ENCODE peak calls at places on chromosomes 4 and X, in five cellular contexts. L is ascending aorta, N is HepG2, M is transverse colon, W is upper lobe of left lung. T is an unnamed sample. For H3K4me1, the result is how much of the 10 kb centered on the place peaks cover.

GRCh38 chrX:136162827-136163427 is 15.6 kb downstream of the FHL1 start:
- DNase-seq in L (no peak), N (peak), M (peak), W (no peak), T (peak)

GRCh38 chr4:2852481-2852881 is 8.8 kb downstream of the ADD1 start:
- DNase-seq in L (no peak), N (no peak), M (peak), W (peak), T (no peak)

GRCh38 chr4:122668241-122668640 is 47.4 kb upstream of the IL21 start:
- DNase-seq in L (no peak), N (no peak), M (no peak), W (no peak), T (no peak)

GRCh38 chr4:86825511-86825910 is 23.7 kb downstream of the SLC10A6 start:
- DNase-seq in L (no peak), N (no peak), M (no peak), W (no peak), T (no peak)

GRCh38 chr4:152352645-152353116 is 183.2 kb downstream of the FBXW7 start:
- DNase-seq in L (no peak), N (peak), M (peak), W (peak), T (peak)

GRCh38 chrX:40007136-40007535 is 90.6 kb downstream of the BCOR start:
- DNase-seq in L (no peak), N (no peak), M (no peak), W (no peak), T (peak)

GRCh38 chr4:176566769-176567168 is 226.0 kb downstream of the VEGFC start:
- DNase-seq in L (no peak), N (no peak), M (no peak), W (no peak), T (no peak)

GRCh38 chr4:14410469-14410868 is 591.8 kb upstream of the CPEB2 start:
- DNase-seq in L (no peak), N (no peak), M (no peak), W (no peak), T (no peak)

GRCh38 chr4:102705391-102705935 is 55.3 kb downstream of the MANBA start:
- DNase-seq in L (no peak), N (no peak), M (no peak), W (no peak), T (peak)

GRCh38 chrX:108091266-108091877 is at the start of the genes ATG4A and PSMD10:
- DNase-seq in L (peak), N (peak), M (peak), W (peak), T (peak)

GRCh38 chr4:146114066-146114465 is 61.5 kb upstream of the LSM6 start:
- DNase-seq in L (no peak), N (no peak), M (no peak), W (no peak), T (no peak)

GRCh38 chr4:74123065-74123728 is 24.2 kb upstream of the CXCL2 start:
- DNase-seq in L (no peak), N (peak), M (no peak), W (peak), T (no peak)

GRCh38 chr4:151129801-151130200 is 30.4 kb downstream of the RPS3A start:
- DNase-seq in L (no peak), N (no peak), M (no peak), W (no peak), T (no peak)

GRCh38 chr4:74501579-74501978 is 56.6 kb downstream of the AREG start:
- DNase-seq in L (no peak), N (no peak), M (no peak), W (no peak), T (no peak)

GRCh38 chr4:16745009-16745408 is 153.4 kb downstream of the LDB2 start:
- DNase-seq in L (no peak), N (no peak), M (no peak), W (no peak), T (no peak)

DNA sequence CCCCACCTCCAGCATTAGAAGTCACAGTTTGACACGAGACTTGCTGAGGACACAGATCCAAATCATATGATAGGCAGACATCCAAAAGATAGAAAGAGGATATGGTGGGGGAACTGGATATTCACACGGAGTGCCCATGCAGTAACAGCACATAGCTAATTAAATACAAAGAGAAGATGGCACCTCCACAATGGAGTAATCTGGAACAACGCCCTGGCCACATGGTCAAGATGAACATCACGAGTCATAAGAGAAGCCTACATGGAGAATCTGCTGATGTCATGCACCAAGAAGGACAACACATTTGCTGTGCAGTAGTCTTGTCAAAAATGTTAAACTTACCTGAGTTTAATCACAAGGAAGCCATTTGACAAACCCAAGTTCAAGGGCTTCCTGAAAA is 10.1 kb upstream of the LOC101059915 start:
- DNase-seq in L (no peak), N (no peak), M (no peak), W (no peak), T (no peak)
- H3K27ac ChIP-seq in L (no peak), N (no peak), M (no peak), W (no peak), T (no peak)

DNA sequence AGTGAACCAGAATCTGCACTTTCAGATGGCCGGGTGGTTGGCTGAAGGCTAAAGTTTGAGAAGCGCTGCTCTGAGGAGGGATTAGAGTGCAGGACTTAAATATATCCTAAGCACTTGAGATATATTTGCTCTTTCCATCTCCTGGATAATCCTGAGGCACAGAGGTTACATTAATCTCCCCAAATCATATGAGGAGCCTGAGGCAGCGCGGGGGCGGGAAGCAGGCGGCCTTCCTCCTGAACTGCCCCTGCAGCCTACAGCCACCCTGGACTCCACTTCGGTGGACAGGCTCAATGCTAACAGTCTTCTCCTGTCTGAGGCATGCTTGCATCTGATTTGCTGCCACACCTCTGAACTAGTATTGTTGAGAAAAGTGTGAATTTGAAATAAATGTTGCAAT is 72.5 kb downstream of the AFAP1 start:
- DNase-seq in L (no peak), N (no peak), M (no peak), W (no peak), T (no peak)
- H3K4me1 ChIP-seq in L (under half), N (under half), M (under half), W (under half), T (under half)

GRCh38 chrX:21975242-21975641 is 34.7 kb downstream of the SMS start:
- DNase-seq in L (no peak), N (no peak), M (no peak), W (no peak), T (no peak)

GRCh38 chrX:21973321-21974010 is 33.0 kb downstream of the SMS start:
- DNase-seq in L (no peak), N (no peak), M (no peak), W (no peak), T (no peak)

GRCh38 chrX:21974011-21974385 is 33.5 kb downstream of the SMS start:
- DNase-seq in L (no peak), N (no peak), M (no peak), W (no peak), T (no peak)

GRCh38 chrX:21972046-21972445 is 31.5 kb downstream of the SMS start:
- DNase-seq in L (no peak), N (no peak), M (no peak), W (no peak), T (no peak)

DNA sequence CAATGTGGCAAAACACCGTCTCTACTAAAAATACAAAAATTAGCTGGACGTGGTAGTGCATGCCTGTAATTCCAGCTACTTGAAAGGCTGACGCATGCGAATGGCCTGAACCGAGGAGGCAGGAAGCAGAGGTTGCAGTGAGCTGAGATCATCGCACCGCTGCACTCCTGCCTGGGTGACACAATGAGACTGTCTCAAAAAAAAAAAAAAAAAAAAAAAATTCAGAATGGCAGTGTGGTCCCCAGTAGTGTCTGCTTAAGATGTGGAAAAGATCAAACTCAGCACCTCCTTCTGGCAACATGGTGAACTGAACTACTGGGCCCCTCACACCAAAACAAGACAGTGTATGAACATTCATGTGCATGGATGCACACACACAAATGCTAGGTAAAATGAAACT is 32.2 kb downstream of the SMS start:
- DNase-seq in L (no peak), N (no peak), M (no peak), W (no peak), T (peak)
- H3K27ac ChIP-seq in L (peak), N (no peak), M (peak), W (no peak), T (no peak)

GRCh38 chr4:8427761-8428287 is 12.7 kb downstream of the ACOX3 start:
- DNase-seq in L (no peak), N (peak), M (peak), W (no peak), T (peak)
- H3K4me1 ChIP-seq in L (under half), N (under half), M (under half), W (under half), T (under half)

GRCh38 chrX:153560466-153560865 is 38.5 kb downstream of the CCNQ start:
- DNase-seq in L (no peak), N (no peak), M (no peak), W (no peak), T (no peak)
- H3K27ac ChIP-seq in L (no peak), N (no peak), M (no peak), W (no peak), T (no peak)

DNA sequence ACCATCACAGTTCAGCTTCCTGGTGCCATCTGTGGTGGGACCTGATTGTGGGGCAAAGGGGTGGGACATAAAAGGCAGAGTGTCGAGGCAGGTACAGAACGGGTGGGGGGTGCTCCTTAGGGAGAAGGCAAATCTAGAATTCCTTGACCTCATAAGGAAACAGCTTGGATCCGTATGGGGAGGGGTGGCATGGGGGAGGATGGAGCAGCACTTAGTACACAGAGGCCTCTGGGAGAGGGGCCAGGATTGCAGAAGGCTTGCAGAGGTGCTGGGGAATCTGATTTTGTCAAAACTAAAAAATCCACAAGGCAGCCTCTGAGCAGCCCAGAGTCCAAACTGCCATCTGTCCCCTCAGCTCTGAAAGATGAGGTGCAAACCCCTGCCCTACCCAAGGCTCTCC is 2.3 kb upstream of the EMD start:
- DNase-seq in L (no peak), N (no peak), M (no peak), W (no peak), T (no peak)
- H3K4me1 ChIP-seq in L (under half), N (half or more), M (under half), W (under half), T (under half)

DNA sequence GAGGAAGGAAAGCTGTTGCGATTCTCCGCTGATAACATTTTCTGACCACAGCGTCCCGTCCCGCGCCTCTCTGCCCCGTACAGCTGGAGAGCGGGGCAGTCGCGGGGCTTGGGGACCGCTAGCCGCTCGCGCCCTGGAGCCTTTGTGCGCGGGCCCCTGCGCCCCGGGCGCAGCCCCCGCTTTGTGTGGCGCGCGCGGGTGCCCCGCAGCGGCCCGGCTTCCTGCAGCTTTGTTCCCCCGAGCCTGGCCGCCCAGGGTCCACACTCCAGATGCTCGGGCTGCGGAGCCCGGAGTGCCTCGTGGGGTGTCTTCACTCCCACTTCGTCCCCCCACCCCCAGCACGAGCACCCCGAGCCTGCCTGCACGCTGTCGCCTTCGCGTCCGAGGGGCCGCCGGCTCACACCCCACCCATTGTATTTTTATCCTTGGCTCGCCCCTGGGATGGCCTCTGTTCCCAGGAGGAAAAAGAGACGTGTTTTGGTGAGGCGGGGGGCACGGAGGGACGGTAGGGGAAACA is 535 bp downstream of the TMEM131L start:
- DNase-seq in L (no peak), N (no peak), M (no peak), W (no peak), T (peak)
- H3K27ac ChIP-seq in L (peak), N (no peak), M (peak), W (peak), T (peak)

T was measured in GM23338.